ENCODE peak calls at places on chromosomes 12 and 14, in seven cellular contexts. H, J, U, K, N, D and C are unnamed samples.

GRCh38 chr12:128817115-128818015 is 6.4 kb downstream of the SLC15A4 start:
- DNase-seq in H (no peak), J (peak; percentile 56), U (no peak), K (peak; percentile 47), N (peak; percentile 84), D (no peak), C (peak; percentile 29)

GRCh38 chr12:70365648-70366518 is at the start of gene KCNMB4:
- DNase-seq in H (peak; percentile 21), J (no peak), U (peak; percentile 87), K (peak; percentile 56), N (peak; percentile 81), D (peak; percentile 96), C (peak; percentile 70)

GRCh38 chr14:35331605-35332516 is 39.7 kb downstream of the PSMA6 start:
- DNase-seq in H (no peak), J (no peak), U (no peak), K (no peak), N (peak; percentile 24), D (no peak), C (no peak)

GRCh38 chr12:69616025-69616424 is 5.3 kb upstream of the LRRC10 start:
- DNase-seq in H (no peak), J (no peak), U (no peak), K (no peak), N (no peak), D (no peak), C (no peak)

GRCh38 chr14:104574536-104574935 is 5.0 kb upstream of the C14orf180 start:
- DNase-seq in H (no peak), J (no peak), U (no peak), K (no peak), N (no peak), D (no peak), C (no peak)

GRCh38 chr12:23354800-23355199 is 594.7 kb downstream of the SOX5 start:
- DNase-seq in H (no peak), J (no peak), U (no peak), K (no peak), N (no peak), D (no peak), C (no peak)

GRCh38 chr14:54567634-54568561 is 970 bp downstream of the SAMD4A start:
- DNase-seq in H (no peak), J (no peak), U (peak; percentile 64), K (peak; percentile 24), N (peak; percentile 25), D (no peak), C (peak; percentile 33)

GRCh38 chr12:107351109-107351508 is 257.8 kb upstream of the CRY1 start:
- DNase-seq in H (no peak), J (no peak), U (no peak), K (no peak), N (peak; percentile 36), D (no peak), C (no peak)

GRCh38 chr12:123151679-123152454 is 977 bp upstream of the PITPNM2 start:
- DNase-seq in H (no peak), J (no peak), U (no peak), K (no peak), N (peak; percentile 34), D (no peak), C (no peak)

GRCh38 chr12:98422809-98423208 is 92.6 kb upstream of the TMPO start:
- DNase-seq in H (no peak), J (no peak), U (no peak), K (no peak), N (no peak), D (no peak), C (peak; percentile 40)

GRCh38 chr12:116975779-116976393 is 65.1 kb downstream of the FBXW8 start:
- DNase-seq in H (no peak), J (no peak), U (no peak), K (peak; percentile 22), N (no peak), D (no peak), C (no peak)

GRCh38 chr12:106058256-106059182 is 80.2 kb downstream of the NUAK1 start:
- DNase-seq in H (no peak), J (no peak), U (no peak), K (no peak), N (no peak), D (no peak), C (no peak)

GRCh38 chr14:94322648-94323570 is at the start of gene SERPINA6:
- DNase-seq in H (no peak), J (no peak), U (no peak), K (no peak), N (peak; percentile 80), D (no peak), C (no peak)

GRCh38 chr14:94548131-94548998 is 12.9 kb upstream of the SERPINA4 start:
- DNase-seq in H (no peak), J (no peak), U (no peak), K (no peak), N (no peak), D (no peak), C (no peak)

GRCh38 chr12:108173160-108173559 is 44.1 kb downstream of the WSCD2 start:
- DNase-seq in H (no peak), J (no peak), U (no peak), K (no peak), N (no peak), D (no peak), C (no peak)

GRCh38 chr12:101040936-101041335 is 169.1 kb downstream of the SLC5A8 start:
- DNase-seq in H (no peak), J (no peak), U (no peak), K (no peak), N (no peak), D (no peak), C (no peak)

GRCh38 chr12:48681416-48681737 is 661 bp downstream of the KANSL2 start:
- DNase-seq in H (peak; percentile 12), J (peak; percentile 6), U (no peak), K (peak; percentile 16), N (no peak), D (no peak), C (peak; percentile 12)

GRCh38 chr12:25054783-25055144 is 105.9 kb upstream of the BCAT1 start:
- DNase-seq in H (no peak), J (no peak), U (no peak), K (peak; percentile 7), N (no peak), D (peak; percentile 11), C (no peak)

GRCh38 chr14:95071649-95072256 is 85.6 kb downstream of the DICER1 start:
- DNase-seq in H (no peak), J (no peak), U (no peak), K (no peak), N (no peak), D (no peak), C (no peak)

GRCh38 chr14:70884595-70885342 is 22.5 kb upstream of the PCNX1 start:
- DNase-seq in H (no peak), J (no peak), U (no peak), K (no peak), N (no peak), D (no peak), C (no peak)

GRCh38 chr12:67394600-67394999 is 125.4 kb downstream of the CAND1 start:
- DNase-seq in H (no peak), J (peak; percentile 72), U (no peak), K (peak; percentile 51), N (no peak), D (no peak), C (no peak)

GRCh38 chr14:103711516-103712431 is 3.5 kb downstream of the XRCC3 start:
- DNase-seq in H (no peak), J (no peak), U (peak; percentile 57), K (no peak), N (no peak), D (no peak), C (no peak)

GRCh38 chr12:25829192-25829591 is 129.3 kb upstream of the RASSF8 start:
- DNase-seq in H (no peak), J (peak; percentile 98), U (no peak), K (peak; percentile 67), N (peak; percentile 59), D (peak; percentile 86), C (no peak)

GRCh38 chr14:87888136-87888999 is 104.6 kb downstream of the GALC start:
- DNase-seq in H (peak; percentile 21), J (peak; percentile 21), U (no peak), K (no peak), N (no peak), D (no peak), C (peak; percentile 23)